ENCODE peak calls at places on chromosomes 6 and 20, in eight cellular contexts. I is OCI-LY7, B is kidney, Q is lung, K is right cardiac atrium, A is left ventricle myocardium inferior, D is transverse colon, Y is testis. E is an unnamed sample.

GRCh38 chr6:130150906-130151305 is 71.8 kb downstream of the SAMD3 start:
- DNase-seq in I (no peak), B (no peak), Q (no peak), K (no peak), A (no peak), D (no peak), Y (no peak), E (no peak)

GRCh38 chr20:50278684-50279531 is 88.3 kb downstream of the CEBPB start:
- DNase-seq in I (no peak), B (peak; percentile 94), Q (peak; percentile 74), K (peak; percentile 93), A (peak; percentile 85), D (peak; percentile 82), Y (peak; percentile 90), E (peak; percentile 71)

GRCh38 chr20:37270586-37271420 is 9.2 kb upstream of the GHRH start:
- DNase-seq in I (no peak), B (peak; percentile 10), Q (no peak), K (no peak), A (no peak), D (no peak), Y (no peak), E (no peak)

GRCh38 chr20:20089018-20089417 is 36.7 kb downstream of the CFAP61 start:
- DNase-seq in I (no peak), B (no peak), Q (no peak), K (no peak), A (peak; percentile 20), D (no peak), Y (no peak), E (no peak)

GRCh38 chr6:72132851-72133250 is 246.5 kb downstream of the RIMS1 start:
- DNase-seq in I (no peak), B (no peak), Q (no peak), K (no peak), A (no peak), D (no peak), Y (no peak), E (no peak)

GRCh38 chr20:2800590-2801458 is at the start of gene CPXM1:
- DNase-seq in I (no peak), B (peak; percentile 77), Q (no peak), K (no peak), A (no peak), D (no peak), Y (no peak), E (no peak)

GRCh38 chr20:15162061-15162740 is 824.8 kb upstream of the FLRT3 start:
- DNase-seq in I (no peak), B (no peak), Q (no peak), K (no peak), A (no peak), D (no peak), Y (no peak), E (no peak)

GRCh38 chr6:44431118-44431725 is 43.7 kb downstream of the CDC5L start:
- DNase-seq in I (peak; percentile 55), B (no peak), Q (peak; percentile 33), K (no peak), A (no peak), D (peak; percentile 41), Y (peak; percentile 65), E (peak; percentile 28)

GRCh38 chr6:24991748-24992467 is 56.1 kb upstream of the RIPOR2 start:
- DNase-seq in I (peak; percentile 91), B (no peak), Q (peak; percentile 53), K (peak; percentile 49), A (no peak), D (peak; percentile 50), Y (peak; percentile 45), E (peak; percentile 37)

GRCh38 chr6:75735491-75736186 is 13.4 kb upstream of the MYO6 start:
- DNase-seq in I (no peak), B (no peak), Q (no peak), K (no peak), A (no peak), D (no peak), Y (no peak), E (no peak)

GRCh38 chr6:30888472-30889137 is 4.3 kb downstream of the DDR1 start:
- DNase-seq in I (no peak), B (no peak), Q (no peak), K (no peak), A (no peak), D (no peak), Y (no peak), E (no peak)

GRCh38 chr6:30826961-30827342 is 57.4 kb upstream of the DDR1 start:
- DNase-seq in I (no peak), B (no peak), Q (no peak), K (no peak), A (no peak), D (peak; percentile 63), Y (no peak), E (no peak)

GRCh38 chr6:1739220-1739619 is 129.5 kb downstream of the FOXC1 start:
- DNase-seq in I (peak; percentile 26), B (no peak), Q (no peak), K (no peak), A (no peak), D (peak; percentile 18), Y (no peak), E (no peak)

GRCh38 chr20:16007978-16008377 is 565.3 kb downstream of the KIF16B start:
- DNase-seq in I (no peak), B (no peak), Q (no peak), K (no peak), A (no peak), D (no peak), Y (no peak), E (no peak)

GRCh38 chr6:1644516-1644915 is 34.8 kb downstream of the FOXC1 start:
- DNase-seq in I (no peak), B (no peak), Q (no peak), K (no peak), A (no peak), D (no peak), Y (no peak), E (no peak)

GRCh38 chr20:3753098-3753497 is 14.5 kb downstream of the ADISSP start:
- DNase-seq in I (peak; percentile 71), B (peak; percentile 56), Q (no peak), K (peak; percentile 65), A (no peak), D (peak; percentile 69), Y (peak; percentile 83), E (peak; percentile 73)

GRCh38 chr6:7561153-7561964 is 19.9 kb downstream of the DSP start:
- DNase-seq in I (no peak), B (no peak), Q (no peak), K (no peak), A (no peak), D (peak; percentile 83), Y (no peak), E (no peak)

GRCh38 chr6:30907758-30908591 is at the start of gene GTF2H4:
- DNase-seq in I (peak; percentile 98), B (peak; percentile 97), Q (peak; percentile 98), K (peak; percentile 97), A (peak; percentile 97), D (peak; percentile 97), Y (peak; percentile 98), E (peak; percentile 97)

GRCh38 chr6:35327349-35328027 is 14.9 kb upstream of the PPARD start:
- DNase-seq in I (peak; percentile 83), B (no peak), Q (peak; percentile 51), K (peak; percentile 81), A (peak; percentile 51), D (peak; percentile 76), Y (peak; percentile 68), E (no peak)

DNA sequence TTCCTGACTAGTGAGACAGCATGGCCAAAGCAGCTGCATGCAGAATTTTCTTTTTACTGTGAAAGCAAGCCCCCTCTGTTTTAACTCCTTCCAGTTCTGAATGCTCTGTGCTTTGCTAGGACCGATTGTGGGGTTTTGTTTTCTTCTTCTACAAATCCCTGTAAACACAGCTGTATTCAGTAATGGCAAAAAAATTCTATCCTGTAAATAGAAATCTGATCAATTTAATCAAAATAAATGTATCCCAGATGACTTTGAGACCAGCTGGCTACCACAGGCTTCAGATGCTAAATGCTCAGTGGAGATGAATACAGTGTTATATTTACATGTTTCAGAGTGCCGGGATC is 149.4 kb downstream of the PRL start:
- DNase-seq in I (no peak), B (no peak), Q (no peak), K (no peak), A (no peak), D (no peak), Y (no peak), E (no peak)
- H3K4me3 ChIP-seq in I (no peak overlapping the region), B (peak overlapping the region; percentile 56), Q (no peak overlapping the region), K (peak overlapping the region; percentile 20), A (peak overlapping the region; percentile 55), D (no peak overlapping the region), Y (no peak overlapping the region), E (no peak overlapping the region)

GRCh38 chr6:14467591-14467990 is 350.0 kb downstream of the CD83 start:
- DNase-seq in I (no peak), B (no peak), Q (no peak), K (no peak), A (no peak), D (no peak), Y (no peak), E (no peak)
- H3K4me1 ChIP-seq in I (no peaks in the 10 kb centered on the region), B (no peaks in the 10 kb centered on the region), Q (no peaks in the 10 kb centered on the region), K (no peaks in the 10 kb centered on the region), A (peaks cover 9% of the 10 kb centered on the region), D (no peaks in the 10 kb centered on the region), Y (no peaks in the 10 kb centered on the region), E (no peaks in the 10 kb centered on the region)

GRCh38 chr6:5139828-5140771 is 55.0 kb downstream of the PPP1R3G start:
- DNase-seq in I (peak; percentile 50), B (no peak), Q (no peak), K (no peak), A (no peak), D (no peak), Y (no peak), E (no peak)
- H3K4me3 ChIP-seq in I (peak overlapping the region; percentile 26), B (no peak overlapping the region), Q (no peak overlapping the region), K (no peak overlapping the region), A (no peak overlapping the region), D (no peak overlapping the region), Y (no peak overlapping the region), E (no peak overlapping the region)

GRCh38 chr20:17958326-17959256 is 10.0 kb downstream of the SNX5 start:
- DNase-seq in I (no peak), B (no peak), Q (no peak), K (no peak), A (no peak), D (no peak), Y (no peak), E (no peak)

GRCh38 chr20:17960927-17961599 is 7.5 kb downstream of the SNX5 start:
- DNase-seq in I (no peak), B (no peak), Q (no peak), K (peak; percentile 80), A (peak; percentile 67), D (peak; percentile 33), Y (peak; percentile 35), E (peak; percentile 63)

GRCh38 chr20:17957505-17958325 is 10.9 kb downstream of the SNX5 start:
- DNase-seq in I (no peak), B (no peak), Q (no peak), K (no peak), A (no peak), D (no peak), Y (no peak), E (no peak)

GRCh38 chr20:17961600-17961965 is 7.0 kb downstream of the SNX5 start:
- DNase-seq in I (no peak), B (no peak), Q (no peak), K (no peak), A (no peak), D (no peak), Y (no peak), E (no peak)

GRCh38 chr20:17959257-17959627 is 9.4 kb downstream of the SNX5 start:
- DNase-seq in I (no peak), B (no peak), Q (no peak), K (no peak), A (no peak), D (no peak), Y (no peak), E (no peak)
- H3K4me1 ChIP-seq in I (peaks cover 100% of the 10 kb centered on the region), B (peaks cover 55% of the 10 kb centered on the region), Q (peaks cover 30% of the 10 kb centered on the region), K (peaks cover 16% of the 10 kb centered on the region), A (peaks cover 75% of the 10 kb centered on the region), D (peaks cover 79% of the 10 kb centered on the region), Y (peaks cover 37% of the 10 kb centered on the region), E (no peaks in the 10 kb centered on the region)

GRCh38 chr20:31949877-31950646 is 1.8 kb downstream of the PDRG1 start:
- DNase-seq in I (no peak), B (no peak), Q (no peak), K (no peak), A (no peak), D (no peak), Y (no peak), E (no peak)
- H3K4me3 ChIP-seq in I (peak overlapping the region; percentile 79), B (no peak overlapping the region), Q (no peak overlapping the region), K (no peak overlapping the region), A (peak overlapping the region; percentile 97), D (no peak overlapping the region), Y (no peak overlapping the region), E (no peak overlapping the region)